ENCODE peak calls at places on chromosomes 1 and 21, in eight cellular contexts. T is anterior cingulate cortex, O is epithelial cell of esophagus, D is A172, K is mucosa of descending colon, S is GM12865, G is RWPE1, B is Caki2. Z is an unnamed sample.

GRCh38 chr1:87109012-87109411 is 194.6 kb downstream of the HS2ST1 start:
- DNase-seq in S (no peak), G (no peak), O (no peak), T (no peak), D (no peak), B (no peak), K (no peak), Z (peak)

GRCh38 chr1:114901739-114902255 is 47.1 kb downstream of the SYCP1 start:
- DNase-seq in T (no peak), O (no peak), S (no peak), B (no peak), K (no peak), D (no peak), G (no peak), Z (no peak)

GRCh38 chr1:12469493-12469892 is 148.5 kb downstream of the DHRS3 start:
- DNase-seq in K (no peak), D (no peak), B (no peak), T (no peak), S (no peak), G (no peak), O (no peak), Z (no peak)

GRCh38 chr21:20882462-20883415 is 115.5 kb upstream of the NCAM2 start:
- DNase-seq in S (peak), O (peak), T (no peak), B (peak), D (peak), G (peak), K (no peak), Z (peak)

GRCh38 chr21:43196789-43197188 is 28.0 kb downstream of the CRYAA start:
- DNase-seq in D (no peak), S (no peak), K (peak), T (no peak), G (peak), B (no peak), O (peak), Z (no peak)

GRCh38 chr1:222552882-222553281 is 5.0 kb upstream of the HHIPL2 start:
- DNase-seq in D (no peak), T (no peak), K (no peak), G (no peak), B (no peak), O (no peak), S (no peak), Z (no peak)

GRCh38 chr1:218933526-218933925 is 240.2 kb upstream of the LYPLAL1 start:
- DNase-seq in D (no peak), T (no peak), S (no peak), K (no peak), G (no peak), B (no peak), O (peak), Z (no peak)

GRCh38 chr1:225670806-225671733 is 18.1 kb upstream of the ENAH start:
- DNase-seq in T (no peak), O (no peak), B (no peak), K (no peak), G (no peak), D (peak), S (no peak), Z (no peak)

Z was measured in stromal cell of bone marrow.